ENCODE peak calls at places on chromosomes 12 and 14, in five cellular contexts. One of them, this sample, is unnamed.

GRCh38 chr14:96586056-96586455 is 83.9 kb downstream of the PAPOLA start:
- DNase-seq in fibroblast of mammary gland: no peak
- DNase-seq in OCI-LY7: no peak
- DNase-seq in kidney: no peak
- DNase-seq in PC-3: no peak
- DNase-seq in this sample: no peak

GRCh38 chr12:3600039-3600720 is 109.2 kb downstream of the PRMT8 start:
- DNase-seq in fibroblast of mammary gland: no peak
- DNase-seq in PC-3: no peak
- DNase-seq in OCI-LY7: no peak
- DNase-seq in kidney: no peak
- DNase-seq in this sample: no peak

GRCh38 chr12:6767301-6767591 is 1.1 kb downstream of the PTMS start:
- DNase-seq in fibroblast of mammary gland: no peak
- DNase-seq in kidney: no peak
- DNase-seq in OCI-LY7: no peak
- DNase-seq in PC-3: no peak
- DNase-seq in this sample: no peak

GRCh38 chr12:3137268-3137761 is 60.1 kb downstream of the TSPAN9 start:
- DNase-seq in PC-3: no peak
- DNase-seq in OCI-LY7: no peak
- DNase-seq in kidney: peak
- DNase-seq in fibroblast of mammary gland: peak
- DNase-seq in this sample: no peak

GRCh38 chr12:116382456-116382902 is 105.0 kb upstream of the MED13L start:
- DNase-seq in fibroblast of mammary gland: peak
- DNase-seq in OCI-LY7: no peak
- DNase-seq in PC-3: no peak
- DNase-seq in kidney: no peak
- DNase-seq in this sample: no peak

GRCh38 chr14:99708449-99708848 is 24.4 kb downstream of the CYP46A1 start:
- DNase-seq in kidney: no peak
- DNase-seq in OCI-LY7: no peak
- DNase-seq in PC-3: no peak
- DNase-seq in fibroblast of mammary gland: no peak
- DNase-seq in this sample: no peak

GRCh38 chr12:80966001-80966400 is 28.3 kb upstream of the LIN7A start:
- DNase-seq in PC-3: no peak
- DNase-seq in fibroblast of mammary gland: no peak
- DNase-seq in kidney: no peak
- DNase-seq in OCI-LY7: no peak
- DNase-seq in this sample: no peak

GRCh38 chr14:99066378-99066777 is 205.6 kb downstream of the BCL11B start:
- DNase-seq in OCI-LY7: no peak
- DNase-seq in kidney: peak
- DNase-seq in PC-3: no peak
- DNase-seq in fibroblast of mammary gland: no peak
- DNase-seq in this sample: no peak

GRCh38 chr14:77782202-77782601 is 17.7 kb upstream of the ADCK1 start:
- DNase-seq in PC-3: no peak
- DNase-seq in fibroblast of mammary gland: peak
- DNase-seq in OCI-LY7: no peak
- DNase-seq in kidney: no peak
- DNase-seq in this sample: no peak

GRCh38 chr12:2405039-2405438 is 352.3 kb downstream of the CACNA1C start:
- DNase-seq in fibroblast of mammary gland: no peak
- DNase-seq in kidney: no peak
- DNase-seq in PC-3: no peak
- DNase-seq in OCI-LY7: no peak
- DNase-seq in this sample: no peak

GRCh38 chr14:71408362-71409035 is 501.2 kb downstream of the PCNX1 start:
- DNase-seq in kidney: no peak
- DNase-seq in fibroblast of mammary gland: no peak
- DNase-seq in PC-3: no peak
- DNase-seq in OCI-LY7: no peak
- DNase-seq in this sample: no peak

GRCh38 chr12:12486661-12487240 is 75.9 kb downstream of the DUSP16 start:
- DNase-seq in OCI-LY7: no peak
- DNase-seq in fibroblast of mammary gland: no peak
- DNase-seq in kidney: no peak
- DNase-seq in PC-3: peak
- DNase-seq in this sample: no peak

GRCh38 chr14:49796025-49796424 is 28.1 kb downstream of the KLHDC2 start:
- DNase-seq in kidney: no peak
- DNase-seq in PC-3: peak
- DNase-seq in OCI-LY7: no peak
- DNase-seq in fibroblast of mammary gland: peak
- DNase-seq in this sample: no peak

GRCh38 chr12:13630354-13630753 is 351.0 kb downstream of the GRIN2B start:
- DNase-seq in fibroblast of mammary gland: no peak
- DNase-seq in PC-3: no peak
- DNase-seq in OCI-LY7: no peak
- DNase-seq in kidney: no peak
- DNase-seq in this sample: no peak

GRCh38 chr12:2053675-2054070 is 886 bp downstream of the CACNA1C start:
- DNase-seq in OCI-LY7: no peak
- DNase-seq in fibroblast of mammary gland: peak
- DNase-seq in PC-3: no peak
- DNase-seq in kidney: no peak
- DNase-seq in this sample: no peak

GRCh38 chr12:66537866-66538265 is 141.0 kb downstream of the GRIP1 start:
- DNase-seq in fibroblast of mammary gland: no peak
- DNase-seq in OCI-LY7: no peak
- DNase-seq in PC-3: no peak
- DNase-seq in kidney: no peak
- DNase-seq in this sample: no peak

GRCh38 chr14:35341454-35342159 is 49.4 kb downstream of the PSMA6 start:
- DNase-seq in OCI-LY7: no peak
- DNase-seq in kidney: peak
- DNase-seq in fibroblast of mammary gland: peak
- DNase-seq in PC-3: peak
- DNase-seq in this sample: no peak

GRCh38 chr14:88385212-88386101 is at the start of gene SPATA7:
- DNase-seq in kidney: peak
- DNase-seq in fibroblast of mammary gland: peak
- DNase-seq in OCI-LY7: peak
- DNase-seq in PC-3: peak
- DNase-seq in this sample: peak

GRCh38 chr14:103509864-103510263 is 12.8 kb downstream of the CKB start:
- DNase-seq in OCI-LY7: no peak
- DNase-seq in kidney: no peak
- DNase-seq in PC-3: no peak
- DNase-seq in fibroblast of mammary gland: no peak
- DNase-seq in this sample: no peak

DNA sequence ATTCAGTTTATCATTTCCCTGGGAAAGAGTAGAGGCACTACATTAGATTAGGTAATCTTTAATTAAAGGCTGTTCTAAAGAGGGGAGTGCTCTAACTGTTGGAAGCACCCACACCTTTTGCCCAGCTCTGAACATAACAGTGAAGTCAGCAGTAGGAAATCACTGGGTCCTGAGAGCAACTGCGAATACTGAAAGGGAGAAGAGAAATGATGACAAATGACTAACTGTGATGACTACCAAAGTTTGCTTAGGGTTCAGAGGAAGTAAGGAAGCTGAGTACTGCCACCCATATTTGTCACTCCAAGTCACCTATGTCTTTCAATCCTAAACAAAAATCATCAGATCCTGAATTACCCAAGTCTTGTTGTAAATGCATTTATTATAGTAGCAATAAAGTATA is 140.6 kb downstream of the EPS8 start:
- DNase-seq in kidney: no peak
- DNase-seq in fibroblast of mammary gland: peak
- DNase-seq in PC-3: no peak
- DNase-seq in OCI-LY7: no peak
- DNase-seq in this sample: no peak
- H3K4me3 ChIP-seq in kidney: no peak
- H3K4me3 ChIP-seq in fibroblast of mammary gland: no peak
- H3K4me3 ChIP-seq in PC-3: no peak
- H3K4me3 ChIP-seq in OCI-LY7: no peak
- H3K4me3 ChIP-seq in this sample: no peak

GRCh38 chr12:93892431-93893210 is 215.4 kb downstream of the CRADD start:
- DNase-seq in PC-3: no peak
- DNase-seq in fibroblast of mammary gland: no peak
- DNase-seq in kidney: no peak
- DNase-seq in OCI-LY7: no peak
- DNase-seq in this sample: no peak
- TF ChIP-seq CTCF in PC-3: no peak
- TF ChIP-seq CTCF in fibroblast of mammary gland: no peak
- TF ChIP-seq CTCF in kidney: no peak
- TF ChIP-seq CTCF in OCI-LY7: no peak
- TF ChIP-seq CTCF in this sample: no peak

GRCh38 chr12:75978677-75979076 is 52.9 kb downstream of the PHLDA1 start:
- DNase-seq in kidney: no peak
- DNase-seq in OCI-LY7: no peak
- DNase-seq in fibroblast of mammary gland: no peak
- DNase-seq in PC-3: peak
- DNase-seq in this sample: no peak
- H3K4me3 ChIP-seq in kidney: no peak
- H3K4me3 ChIP-seq in OCI-LY7: no peak
- H3K4me3 ChIP-seq in fibroblast of mammary gland: no peak
- H3K4me3 ChIP-seq in PC-3: peak
- H3K4me3 ChIP-seq in this sample: no peak

GRCh38 chr14:52013984-52014600 is 24.7 kb downstream of the RTRAF start:
- DNase-seq in OCI-LY7: peak
- DNase-seq in kidney: no peak
- DNase-seq in PC-3: peak
- DNase-seq in fibroblast of mammary gland: no peak
- DNase-seq in this sample: no peak
- TF ChIP-seq CTCF in OCI-LY7: peak
- TF ChIP-seq CTCF in kidney: no peak
- TF ChIP-seq CTCF in PC-3: peak
- TF ChIP-seq CTCF in fibroblast of mammary gland: peak
- TF ChIP-seq CTCF in this sample: peak

DNA sequence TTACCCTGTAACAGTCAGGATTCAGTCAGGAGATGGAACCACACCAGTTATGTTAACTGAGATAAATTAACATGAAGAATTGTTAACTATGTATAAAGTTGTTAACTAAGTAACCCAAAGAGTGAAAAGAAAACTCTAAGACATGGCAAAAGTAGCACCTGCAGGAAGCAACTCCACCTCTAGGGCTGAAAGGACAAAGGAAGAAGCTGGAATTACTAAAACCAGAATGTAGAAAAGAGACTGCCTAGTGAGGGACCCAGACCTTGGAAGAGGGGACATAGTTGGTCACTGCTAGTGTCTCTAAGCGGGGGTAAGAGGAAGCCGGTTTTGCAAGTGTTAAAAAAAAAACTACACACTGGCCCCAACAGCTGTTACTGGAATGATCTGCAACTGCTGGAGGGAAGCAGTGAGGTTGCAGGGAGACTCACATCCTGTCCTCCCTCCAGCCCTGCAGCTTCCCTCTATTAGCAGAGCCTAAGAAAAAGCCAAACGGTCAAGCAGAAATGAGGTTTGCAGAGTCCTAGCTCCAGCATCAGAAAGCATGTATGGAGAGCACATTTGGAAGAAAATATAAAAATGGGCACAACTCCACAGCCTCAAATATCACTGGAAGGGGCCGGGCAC is 39.7 kb downstream of the GPR135 start:
- DNase-seq in PC-3: peak
- DNase-seq in fibroblast of mammary gland: peak
- DNase-seq in kidney: peak
- DNase-seq in OCI-LY7: no peak
- DNase-seq in this sample: no peak
- H3K4me3 ChIP-seq in PC-3: no peak
- H3K4me3 ChIP-seq in fibroblast of mammary gland: no peak
- H3K4me3 ChIP-seq in kidney: no peak
- H3K4me3 ChIP-seq in OCI-LY7: no peak
- H3K4me3 ChIP-seq in this sample: no peak

GRCh38 chr12:54355104-54355815 is 9.0 kb downstream of the GPR84 start:
- DNase-seq in OCI-LY7: no peak
- DNase-seq in PC-3: no peak
- DNase-seq in fibroblast of mammary gland: no peak
- DNase-seq in kidney: no peak
- DNase-seq in this sample: no peak
- TF ChIP-seq CTCF in OCI-LY7: no peak
- TF ChIP-seq CTCF in PC-3: no peak
- TF ChIP-seq CTCF in fibroblast of mammary gland: no peak
- TF ChIP-seq CTCF in kidney: no peak
- TF ChIP-seq CTCF in this sample: peak

GRCh38 chr12:108691995-108692808 is 39.1 kb downstream of the CORO1C start:
- DNase-seq in OCI-LY7: peak
- DNase-seq in fibroblast of mammary gland: no peak
- DNase-seq in kidney: no peak
- DNase-seq in PC-3: no peak
- DNase-seq in this sample: no peak
- H3K4me3 ChIP-seq in OCI-LY7: peak
- H3K4me3 ChIP-seq in fibroblast of mammary gland: no peak
- H3K4me3 ChIP-seq in kidney: peak
- H3K4me3 ChIP-seq in PC-3: peak
- H3K4me3 ChIP-seq in this sample: no peak

DNA sequence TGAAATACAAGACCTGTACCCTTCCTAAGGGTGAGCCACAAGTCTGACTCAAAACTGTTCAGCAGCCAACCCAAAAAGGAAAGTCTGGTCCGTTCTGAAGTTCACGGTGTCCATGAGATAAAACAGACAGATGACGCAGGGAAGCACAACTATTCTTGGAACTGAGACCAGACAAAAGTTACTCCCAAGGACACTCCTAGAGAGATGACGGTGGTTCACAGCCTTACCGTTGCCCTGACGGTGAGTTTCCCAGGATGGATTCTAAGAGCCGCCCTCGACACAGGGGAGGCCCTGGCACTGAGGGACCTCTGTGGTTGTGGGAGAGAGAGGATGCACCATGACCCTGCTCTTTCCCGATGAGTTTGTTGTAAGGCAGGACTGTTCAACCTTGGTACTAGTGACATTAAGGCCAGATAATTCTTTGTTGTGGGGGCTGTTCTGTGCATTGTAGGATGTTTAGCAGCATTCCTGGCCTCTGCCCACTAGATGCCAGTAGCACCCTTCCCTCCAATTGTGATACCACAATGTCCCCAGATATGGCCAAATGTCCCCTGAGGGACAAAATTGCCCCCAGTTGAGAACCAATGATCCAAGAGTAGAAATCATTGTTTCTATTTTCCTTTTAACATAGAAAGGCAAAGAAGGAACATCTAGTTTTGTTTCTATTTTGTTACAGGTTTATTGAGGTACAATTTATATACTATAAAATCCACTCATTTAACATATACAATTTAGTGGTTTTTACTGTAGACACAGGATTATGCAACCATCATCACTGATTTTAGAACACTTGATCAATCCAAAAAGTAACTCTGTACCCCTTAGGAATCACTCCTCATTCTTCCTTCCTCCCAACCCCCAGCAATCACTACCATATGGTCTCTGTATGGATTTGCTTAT is 23.0 kb downstream of the OR10P1 start:
- DNase-seq in fibroblast of mammary gland: peak
- DNase-seq in PC-3: peak
- DNase-seq in OCI-LY7: peak
- DNase-seq in kidney: no peak
- DNase-seq in this sample: no peak
- TF ChIP-seq CTCF in fibroblast of mammary gland: peak
- TF ChIP-seq CTCF in PC-3: peak
- TF ChIP-seq CTCF in OCI-LY7: peak
- TF ChIP-seq CTCF in kidney: peak
- TF ChIP-seq CTCF in this sample: peak

GRCh38 chr12:127143020-127143419 is 1124.0 kb upstream of the TMEM132C start:
- DNase-seq in OCI-LY7: no peak
- DNase-seq in kidney: no peak
- DNase-seq in PC-3: no peak
- DNase-seq in fibroblast of mammary gland: no peak
- DNase-seq in this sample: no peak
- H3K4me3 ChIP-seq in OCI-LY7: no peak
- H3K4me3 ChIP-seq in kidney: no peak
- H3K4me3 ChIP-seq in PC-3: no peak
- H3K4me3 ChIP-seq in fibroblast of mammary gland: no peak
- H3K4me3 ChIP-seq in this sample: no peak

GRCh38 chr12:31117203-31118011 is 43.7 kb downstream of the DDX11 start:
- DNase-seq in kidney: no peak
- DNase-seq in fibroblast of mammary gland: peak
- DNase-seq in OCI-LY7: peak
- DNase-seq in PC-3: peak
- DNase-seq in this sample: no peak
- TF ChIP-seq CTCF in kidney: peak
- TF ChIP-seq CTCF in fibroblast of mammary gland: peak
- TF ChIP-seq CTCF in OCI-LY7: peak
- TF ChIP-seq CTCF in PC-3: peak
- TF ChIP-seq CTCF in this sample: peak

This sample was measured in AG04449.